ENCODE peak calls at places on chromosomes 11 and 22, in ten cellular contexts. One of them, this sample, is unnamed.
A peak's percentile ranks its signal among the peaks of the same experiment; 100 is the strongest.

GRCh38 chr11:66881436-66881835 is 24.6 kb downstream of the LRFN4 start:
- DNase-seq in HCT116: no peak
- DNase-seq in GM12878: no peak
- DNase-seq in ovary: no peak
- DNase-seq in IMR-90: no peak
- DNase-seq in HepG2: no peak
- DNase-seq in body of pancreas: no peak
- DNase-seq in upper lobe of left lung: peak; percentile 65
- DNase-seq in A549: no peak
- DNase-seq in breast epithelium: no peak
- DNase-seq in this sample: no peak

GRCh38 chr11:3738241-3738640 is 59.1 kb downstream of the NUP98 start:
- DNase-seq in HCT116: no peak
- DNase-seq in GM12878: no peak
- DNase-seq in ovary: no peak
- DNase-seq in IMR-90: peak; percentile 23
- DNase-seq in HepG2: no peak
- DNase-seq in body of pancreas: no peak
- DNase-seq in upper lobe of left lung: no peak
- DNase-seq in A549: no peak
- DNase-seq in breast epithelium: no peak
- DNase-seq in this sample: no peak

GRCh38 chr22:48182896-48183805 is 1420.7 kb downstream of the TBC1D22A start:
- DNase-seq in HCT116: no peak
- DNase-seq in GM12878: no peak
- DNase-seq in ovary: no peak
- DNase-seq in IMR-90: no peak
- DNase-seq in HepG2: no peak
- DNase-seq in body of pancreas: no peak
- DNase-seq in upper lobe of left lung: no peak
- DNase-seq in A549: no peak
- DNase-seq in breast epithelium: no peak
- DNase-seq in this sample: no peak

GRCh38 chr11:105790021-105790420 is 180.1 kb downstream of the GRIA4 start:
- DNase-seq in HCT116: no peak
- DNase-seq in GM12878: no peak
- DNase-seq in ovary: no peak
- DNase-seq in IMR-90: no peak
- DNase-seq in HepG2: no peak
- DNase-seq in body of pancreas: no peak
- DNase-seq in upper lobe of left lung: no peak
- DNase-seq in A549: no peak
- DNase-seq in breast epithelium: no peak
- DNase-seq in this sample: no peak

GRCh38 chr11:1038921-1039320 is 2.4 kb upstream of the MUC6 start:
- DNase-seq in HCT116: no peak
- DNase-seq in GM12878: no peak
- DNase-seq in ovary: no peak
- DNase-seq in IMR-90: no peak
- DNase-seq in HepG2: no peak
- DNase-seq in body of pancreas: no peak
- DNase-seq in upper lobe of left lung: peak; percentile 56
- DNase-seq in A549: no peak
- DNase-seq in breast epithelium: no peak
- DNase-seq in this sample: no peak

GRCh38 chr11:43567396-43567975 is 113.1 kb upstream of the HSD17B12 start:
- DNase-seq in HCT116: peak; percentile 41
- DNase-seq in GM12878: no peak
- DNase-seq in ovary: no peak
- DNase-seq in IMR-90: peak; percentile 56
- DNase-seq in HepG2: peak; percentile 44
- DNase-seq in body of pancreas: no peak
- DNase-seq in upper lobe of left lung: no peak
- DNase-seq in A549: peak; percentile 67
- DNase-seq in breast epithelium: no peak
- DNase-seq in this sample: no peak

GRCh38 chr11:23846902-23847422 is 649.9 kb upstream of the LUZP2 start:
- DNase-seq in HCT116: no peak
- DNase-seq in GM12878: no peak
- DNase-seq in ovary: no peak
- DNase-seq in IMR-90: no peak
- DNase-seq in HepG2: no peak
- DNase-seq in body of pancreas: no peak
- DNase-seq in upper lobe of left lung: no peak
- DNase-seq in A549: no peak
- DNase-seq in breast epithelium: no peak
- DNase-seq in this sample: no peak

GRCh38 chr22:27840436-27840835 is 38.9 kb upstream of the MN1 start:
- DNase-seq in HCT116: no peak
- DNase-seq in GM12878: no peak
- DNase-seq in ovary: no peak
- DNase-seq in IMR-90: no peak
- DNase-seq in HepG2: no peak
- DNase-seq in body of pancreas: no peak
- DNase-seq in upper lobe of left lung: no peak
- DNase-seq in A549: no peak
- DNase-seq in breast epithelium: no peak
- DNase-seq in this sample: no peak

DNA sequence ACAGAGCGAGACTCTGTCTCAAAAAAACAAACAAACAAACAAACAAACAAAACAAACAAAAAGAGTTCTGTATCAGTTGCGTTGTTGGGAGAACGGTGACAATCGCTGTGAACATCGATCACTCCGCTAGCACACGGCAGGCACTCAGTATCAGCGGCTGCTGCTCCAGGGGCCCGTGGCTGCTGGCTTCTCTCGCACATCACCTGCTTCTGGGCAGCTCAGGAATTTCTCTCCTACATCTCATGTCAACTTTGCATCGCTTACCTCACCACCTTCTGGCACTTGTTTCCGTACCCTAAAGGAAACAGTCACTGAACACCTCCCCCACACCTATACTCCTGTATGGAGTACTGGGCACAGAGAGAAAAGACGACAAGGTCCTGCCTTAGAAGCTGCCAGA is 70.3 kb upstream of the WNT7B start:
- DNase-seq in HCT116: no peak
- DNase-seq in GM12878: no peak
- DNase-seq in ovary: peak; percentile 4
- DNase-seq in IMR-90: no peak
- DNase-seq in HepG2: no peak
- DNase-seq in body of pancreas: peak; percentile 38
- DNase-seq in upper lobe of left lung: no peak
- DNase-seq in A549: no peak
- DNase-seq in breast epithelium: peak; percentile 57
- DNase-seq in this sample: no peak
- H3K27ac ChIP-seq in HCT116: no peak overlapping the region
- H3K27ac ChIP-seq in GM12878: no peak overlapping the region
- H3K27ac ChIP-seq in ovary: peak overlapping the region; percentile 97
- H3K27ac ChIP-seq in IMR-90: no peak overlapping the region
- H3K27ac ChIP-seq in HepG2: no peak overlapping the region
- H3K27ac ChIP-seq in body of pancreas: peak overlapping the region; percentile 94
- H3K27ac ChIP-seq in upper lobe of left lung: peak overlapping the region; percentile 95
- H3K27ac ChIP-seq in A549: no peak overlapping the region
- H3K27ac ChIP-seq in breast epithelium: peak overlapping the region; percentile 99
- H3K27ac ChIP-seq in this sample: peak overlapping the region; percentile 97

GRCh38 chr22:20022231-20023069 is 1.5 kb downstream of the TANGO2 start:
- DNase-seq in HCT116: no peak
- DNase-seq in GM12878: no peak
- DNase-seq in ovary: no peak
- DNase-seq in IMR-90: no peak
- DNase-seq in HepG2: no peak
- DNase-seq in body of pancreas: no peak
- DNase-seq in upper lobe of left lung: no peak
- DNase-seq in A549: no peak
- DNase-seq in breast epithelium: no peak
- DNase-seq in this sample: no peak

GRCh38 chr22:20021196-20022181 is 579 bp downstream of the TANGO2 start:
- DNase-seq in HCT116: no peak
- DNase-seq in GM12878: no peak
- DNase-seq in ovary: no peak
- DNase-seq in IMR-90: peak; percentile 54
- DNase-seq in HepG2: peak; percentile 49
- DNase-seq in body of pancreas: peak; percentile 58
- DNase-seq in upper lobe of left lung: no peak
- DNase-seq in A549: no peak
- DNase-seq in breast epithelium: no peak
- DNase-seq in this sample: peak; percentile 50

GRCh38 chr22:20023214-20023613 is 2.3 kb downstream of the TANGO2 start:
- DNase-seq in HCT116: no peak
- DNase-seq in GM12878: no peak
- DNase-seq in ovary: no peak
- DNase-seq in IMR-90: no peak
- DNase-seq in HepG2: no peak
- DNase-seq in body of pancreas: no peak
- DNase-seq in upper lobe of left lung: no peak
- DNase-seq in A549: no peak
- DNase-seq in breast epithelium: no peak
- DNase-seq in this sample: no peak

GRCh38 chr22:20019661-20020532 is 1.0 kb upstream of the TANGO2 start:
- DNase-seq in HCT116: no peak
- DNase-seq in GM12878: no peak
- DNase-seq in ovary: no peak
- DNase-seq in IMR-90: no peak
- DNase-seq in HepG2: no peak
- DNase-seq in body of pancreas: peak; percentile 26
- DNase-seq in upper lobe of left lung: no peak
- DNase-seq in A549: no peak
- DNase-seq in breast epithelium: no peak
- DNase-seq in this sample: no peak

DNA sequence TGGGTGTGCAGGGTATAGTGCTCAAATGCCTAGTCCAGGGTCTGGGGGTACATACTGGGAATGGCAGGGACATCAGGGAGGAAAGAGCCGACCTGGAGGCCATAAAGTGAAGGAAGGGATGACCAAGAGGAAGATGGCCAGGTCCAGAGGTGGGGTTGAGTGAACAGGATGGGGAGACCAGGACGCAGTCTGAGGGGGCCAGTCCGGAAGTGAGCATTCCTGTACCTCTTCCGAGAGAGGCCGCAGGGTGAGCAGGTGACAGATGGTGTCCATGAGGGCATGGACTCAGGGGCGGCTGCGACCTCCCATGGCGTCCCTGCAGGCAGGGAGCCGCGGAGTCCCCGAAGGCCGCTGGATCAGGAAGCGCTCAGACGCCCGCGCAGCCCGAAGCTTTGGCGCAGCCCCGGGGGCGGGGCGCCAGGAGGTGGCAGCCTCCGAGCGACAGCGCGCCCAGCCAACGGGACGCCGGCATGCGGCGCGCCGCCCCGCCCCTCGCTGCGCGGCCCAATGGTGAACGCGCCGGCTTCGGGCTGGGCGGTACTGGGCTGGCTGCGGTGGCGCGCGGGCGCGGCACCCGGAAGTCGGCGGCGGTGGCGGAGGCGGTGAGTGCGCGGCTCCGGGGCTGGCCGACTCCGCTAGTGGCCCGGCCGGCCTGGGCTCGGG is at the start of gene TANGO2:
- DNase-seq in HCT116: peak; percentile 68
- DNase-seq in GM12878: peak; percentile 37
- DNase-seq in ovary: peak; percentile 95
- DNase-seq in IMR-90: peak; percentile 86
- DNase-seq in HepG2: peak; percentile 74
- DNase-seq in body of pancreas: peak; percentile 95
- DNase-seq in upper lobe of left lung: peak; percentile 99
- DNase-seq in A549: peak; percentile 77
- DNase-seq in breast epithelium: peak; percentile 91
- DNase-seq in this sample: peak; percentile 86
- TF ChIP-seq POLR2A in HCT116: no peak
- TF ChIP-seq POLR2A in GM12878: peak; percentile 90
- TF ChIP-seq POLR2A in ovary: peak; percentile 57
- TF ChIP-seq POLR2A in IMR-90: peak; percentile 88
- TF ChIP-seq POLR2A in HepG2: peak; percentile 88
- TF ChIP-seq POLR2A in body of pancreas: peak; percentile 86
- TF ChIP-seq POLR2A in upper lobe of left lung: peak; percentile 98
- TF ChIP-seq POLR2A in A549: peak; percentile 52
- TF ChIP-seq POLR2A in breast epithelium: no peak
- TF ChIP-seq POLR2A in this sample: peak; percentile 81

GRCh38 chr11:83280256-83280655 is 5.9 kb downstream of the CCDC90B start:
- DNase-seq in HCT116: no peak
- DNase-seq in GM12878: no peak
- DNase-seq in ovary: no peak
- DNase-seq in IMR-90: no peak
- DNase-seq in HepG2: no peak
- DNase-seq in body of pancreas: no peak
- DNase-seq in upper lobe of left lung: no peak
- DNase-seq in A549: no peak
- DNase-seq in breast epithelium: no peak
- DNase-seq in this sample: no peak

GRCh38 chr11:83285771-83286528 is at the start of gene CCDC90B:
- DNase-seq in HCT116: peak; percentile 97
- DNase-seq in GM12878: peak; percentile 96
- DNase-seq in ovary: peak; percentile 93
- DNase-seq in IMR-90: peak; percentile 98
- DNase-seq in HepG2: peak; percentile 95
- DNase-seq in body of pancreas: peak; percentile 96
- DNase-seq in upper lobe of left lung: peak; percentile 93
- DNase-seq in A549: peak; percentile 97
- DNase-seq in breast epithelium: peak; percentile 94
- DNase-seq in this sample: peak; percentile 94

GRCh38 chr11:83285131-83285770 is 916 bp downstream of the CCDC90B start:
- DNase-seq in HCT116: no peak
- DNase-seq in GM12878: no peak
- DNase-seq in ovary: no peak
- DNase-seq in IMR-90: no peak
- DNase-seq in HepG2: no peak
- DNase-seq in body of pancreas: no peak
- DNase-seq in upper lobe of left lung: no peak
- DNase-seq in A549: no peak
- DNase-seq in breast epithelium: no peak
- DNase-seq in this sample: no peak

GRCh38 chr11:83284501-83285051 is 1.6 kb downstream of the CCDC90B start:
- DNase-seq in HCT116: no peak
- DNase-seq in GM12878: no peak
- DNase-seq in ovary: no peak
- DNase-seq in IMR-90: no peak
- DNase-seq in HepG2: peak; percentile 72
- DNase-seq in body of pancreas: no peak
- DNase-seq in upper lobe of left lung: no peak
- DNase-seq in A549: no peak
- DNase-seq in breast epithelium: no peak
- DNase-seq in this sample: no peak

DNA sequence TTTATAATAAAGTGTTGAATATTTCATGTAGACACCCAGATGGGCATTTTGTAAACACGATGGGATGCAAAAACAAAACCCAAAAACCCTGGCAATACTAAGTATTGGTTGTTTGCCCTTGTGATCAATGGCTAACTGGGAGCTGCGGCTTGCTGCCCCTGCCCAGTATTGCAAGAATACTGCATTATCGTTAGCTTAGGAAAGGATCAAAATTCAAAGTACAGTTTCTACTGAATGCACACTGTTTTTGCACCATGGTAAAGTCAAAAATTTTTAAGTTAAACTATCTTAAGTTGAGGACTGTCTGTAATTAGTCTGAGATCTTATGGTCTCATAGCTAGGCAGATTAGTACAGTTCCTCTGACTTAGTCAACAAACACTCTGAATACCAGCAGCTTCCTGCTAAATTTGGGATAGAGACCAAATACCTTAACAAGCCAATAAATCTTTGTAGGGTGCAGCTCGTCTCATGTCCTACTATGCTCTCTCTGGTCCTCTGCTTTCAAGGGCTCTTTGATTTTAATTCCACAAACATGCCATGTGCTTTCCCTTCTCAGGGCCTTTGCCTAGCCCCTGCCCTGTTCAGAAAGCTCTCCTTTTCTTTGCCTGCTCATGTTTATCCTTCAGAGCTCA is 4.0 kb downstream of the CCDC90B start:
- DNase-seq in HCT116: no peak
- DNase-seq in GM12878: no peak
- DNase-seq in ovary: no peak
- DNase-seq in IMR-90: peak; percentile 8
- DNase-seq in HepG2: no peak
- DNase-seq in body of pancreas: no peak
- DNase-seq in upper lobe of left lung: no peak
- DNase-seq in A549: no peak
- DNase-seq in breast epithelium: no peak
- DNase-seq in this sample: no peak
- H3K27ac ChIP-seq in HCT116: no peak overlapping the region
- H3K27ac ChIP-seq in GM12878: no peak overlapping the region
- H3K27ac ChIP-seq in ovary: no peak overlapping the region
- H3K27ac ChIP-seq in IMR-90: peak overlapping the region; percentile 55
- H3K27ac ChIP-seq in HepG2: no peak overlapping the region
- H3K27ac ChIP-seq in body of pancreas: no peak overlapping the region
- H3K27ac ChIP-seq in upper lobe of left lung: no peak overlapping the region
- H3K27ac ChIP-seq in A549: no peak overlapping the region
- H3K27ac ChIP-seq in breast epithelium: no peak overlapping the region
- H3K27ac ChIP-seq in this sample: no peak overlapping the region

GRCh38 chr22:28883917-28884753 is 763 bp downstream of the ZNRF3 start:
- DNase-seq in HCT116: peak; percentile 12
- DNase-seq in GM12878: no peak
- DNase-seq in ovary: peak; percentile 69
- DNase-seq in IMR-90: peak; percentile 44
- DNase-seq in HepG2: no peak
- DNase-seq in body of pancreas: peak; percentile 54
- DNase-seq in upper lobe of left lung: peak; percentile 91
- DNase-seq in A549: peak; percentile 18
- DNase-seq in breast epithelium: no peak
- DNase-seq in this sample: no peak

GRCh38 chr22:28883657-28883916 is 215 bp downstream of the ZNRF3 start:
- DNase-seq in HCT116: no peak
- DNase-seq in GM12878: no peak
- DNase-seq in ovary: no peak
- DNase-seq in IMR-90: no peak
- DNase-seq in HepG2: no peak
- DNase-seq in body of pancreas: no peak
- DNase-seq in upper lobe of left lung: no peak
- DNase-seq in A549: no peak
- DNase-seq in breast epithelium: no peak
- DNase-seq in this sample: no peak

GRCh38 chr22:28884754-28885375 is 1.5 kb downstream of the ZNRF3 start:
- DNase-seq in HCT116: no peak
- DNase-seq in GM12878: no peak
- DNase-seq in ovary: no peak
- DNase-seq in IMR-90: no peak
- DNase-seq in HepG2: no peak
- DNase-seq in body of pancreas: no peak
- DNase-seq in upper lobe of left lung: no peak
- DNase-seq in A549: no peak
- DNase-seq in breast epithelium: no peak
- DNase-seq in this sample: no peak

GRCh38 chr22:28882878-28883656 is at the start of gene ZNRF3:
- DNase-seq in HCT116: peak; percentile 83
- DNase-seq in GM12878: no peak
- DNase-seq in ovary: peak; percentile 95
- DNase-seq in IMR-90: peak; percentile 91
- DNase-seq in HepG2: peak; percentile 86
- DNase-seq in body of pancreas: peak; percentile 95
- DNase-seq in upper lobe of left lung: peak; percentile 98
- DNase-seq in A549: peak; percentile 65
- DNase-seq in breast epithelium: peak; percentile 95
- DNase-seq in this sample: peak; percentile 92

GRCh38 chr22:28882545-28882877 is 861 bp upstream of the ZNRF3 start:
- DNase-seq in HCT116: peak; percentile 8
- DNase-seq in GM12878: no peak
- DNase-seq in ovary: no peak
- DNase-seq in IMR-90: no peak
- DNase-seq in HepG2: no peak
- DNase-seq in body of pancreas: no peak
- DNase-seq in upper lobe of left lung: no peak
- DNase-seq in A549: no peak
- DNase-seq in breast epithelium: no peak
- DNase-seq in this sample: no peak
- TF ChIP-seq POLR2A in HCT116: peak; percentile 23
- TF ChIP-seq POLR2A in GM12878: no peak
- TF ChIP-seq POLR2A in ovary: no peak
- TF ChIP-seq POLR2A in IMR-90: no peak
- TF ChIP-seq POLR2A in HepG2: no peak
- TF ChIP-seq POLR2A in body of pancreas: no peak
- TF ChIP-seq POLR2A in upper lobe of left lung: no peak
- TF ChIP-seq POLR2A in A549: no peak
- TF ChIP-seq POLR2A in breast epithelium: no peak
- TF ChIP-seq POLR2A in this sample: no peak